ENCODE peak calls at places on chromosomes 12 and 14, in four cellular contexts. One of them, this sample, is unnamed. For H3K4me1 and H3K27me3, the result is how much of the 10 kb centered on the place peaks cover.

GRCh38 chr12:79371226-79371625 is 319.5 kb downstream of the PAWR start:
- DNase-seq in CD8-positive, alpha-beta T cell: no peak
- DNase-seq in gastrocnemius medialis: no peak
- DNase-seq in fibroblast of lung: peak
- DNase-seq in this sample: no peak

GRCh38 chr14:61889914-61890351 is 127.7 kb downstream of the SNAPC1 start:
- DNase-seq in gastrocnemius medialis: no peak
- DNase-seq in fibroblast of lung: no peak
- DNase-seq in CD8-positive, alpha-beta T cell: peak
- DNase-seq in this sample: no peak

GRCh38 chr12:2051700-2052625 is 824 bp upstream of the CACNA1C start:
- DNase-seq in fibroblast of lung: no peak
- DNase-seq in gastrocnemius medialis: no peak
- DNase-seq in CD8-positive, alpha-beta T cell: no peak
- DNase-seq in this sample: peak

GRCh38 chr12:27588786-27589185 is 64.8 kb downstream of the PPFIBP1 start:
- DNase-seq in fibroblast of lung: no peak
- DNase-seq in CD8-positive, alpha-beta T cell: no peak
- DNase-seq in gastrocnemius medialis: no peak
- DNase-seq in this sample: no peak

GRCh38 chr12:87922721-87923120 is 106.5 kb downstream of the C12orf50 start:
- DNase-seq in gastrocnemius medialis: no peak
- DNase-seq in CD8-positive, alpha-beta T cell: no peak
- DNase-seq in fibroblast of lung: no peak
- DNase-seq in this sample: no peak

GRCh38 chr12:124387510-124387855 is 92.6 kb downstream of the RFLNA start:
- DNase-seq in fibroblast of lung: no peak
- DNase-seq in CD8-positive, alpha-beta T cell: no peak
- DNase-seq in gastrocnemius medialis: peak
- DNase-seq in this sample: no peak

GRCh38 chr12:132222096-132222807 is 78.0 kb downstream of the NOC4L start:
- DNase-seq in CD8-positive, alpha-beta T cell: peak
- DNase-seq in gastrocnemius medialis: no peak
- DNase-seq in fibroblast of lung: no peak
- DNase-seq in this sample: peak

GRCh38 chr12:92503029-92503931 is 199.5 kb upstream of the PLEKHG7 start:
- DNase-seq in CD8-positive, alpha-beta T cell: no peak
- DNase-seq in gastrocnemius medialis: no peak
- DNase-seq in fibroblast of lung: no peak
- DNase-seq in this sample: no peak

GRCh38 chr12:41008472-41008871 is 179.6 kb upstream of the PDZRN4 start:
- DNase-seq in CD8-positive, alpha-beta T cell: no peak
- DNase-seq in gastrocnemius medialis: no peak
- DNase-seq in fibroblast of lung: no peak
- DNase-seq in this sample: no peak

GRCh38 chr14:92688434-92689375 is 59.7 kb downstream of the LGMN start:
- DNase-seq in gastrocnemius medialis: no peak
- DNase-seq in fibroblast of lung: no peak
- DNase-seq in CD8-positive, alpha-beta T cell: no peak
- DNase-seq in this sample: no peak

GRCh38 chr14:68140111-68140741 is 320.6 kb downstream of the RAD51B start:
- DNase-seq in gastrocnemius medialis: no peak
- DNase-seq in fibroblast of lung: peak
- DNase-seq in CD8-positive, alpha-beta T cell: no peak
- DNase-seq in this sample: peak

GRCh38 chr14:91867316-91867988 is at the start of gene TC2N:
- DNase-seq in CD8-positive, alpha-beta T cell: peak
- DNase-seq in fibroblast of lung: no peak
- DNase-seq in gastrocnemius medialis: no peak
- DNase-seq in this sample: no peak

GRCh38 chr12:121535150-121536057 is 45.4 kb downstream of the KDM2B start:
- DNase-seq in fibroblast of lung: no peak
- DNase-seq in gastrocnemius medialis: no peak
- DNase-seq in CD8-positive, alpha-beta T cell: no peak
- DNase-seq in this sample: no peak

GRCh38 chr12:121537814-121538698 is 42.8 kb downstream of the KDM2B start:
- DNase-seq in fibroblast of lung: no peak
- DNase-seq in CD8-positive, alpha-beta T cell: peak
- DNase-seq in gastrocnemius medialis: no peak
- DNase-seq in this sample: peak

GRCh38 chr12:121536058-121536928 is 44.5 kb downstream of the KDM2B start:
- DNase-seq in CD8-positive, alpha-beta T cell: peak
- DNase-seq in gastrocnemius medialis: peak
- DNase-seq in fibroblast of lung: peak
- DNase-seq in this sample: peak

GRCh38 chr12:121538699-121539061 is 42.1 kb downstream of the KDM2B start:
- DNase-seq in gastrocnemius medialis: no peak
- DNase-seq in CD8-positive, alpha-beta T cell: no peak
- DNase-seq in fibroblast of lung: peak
- DNase-seq in this sample: no peak

DNA sequence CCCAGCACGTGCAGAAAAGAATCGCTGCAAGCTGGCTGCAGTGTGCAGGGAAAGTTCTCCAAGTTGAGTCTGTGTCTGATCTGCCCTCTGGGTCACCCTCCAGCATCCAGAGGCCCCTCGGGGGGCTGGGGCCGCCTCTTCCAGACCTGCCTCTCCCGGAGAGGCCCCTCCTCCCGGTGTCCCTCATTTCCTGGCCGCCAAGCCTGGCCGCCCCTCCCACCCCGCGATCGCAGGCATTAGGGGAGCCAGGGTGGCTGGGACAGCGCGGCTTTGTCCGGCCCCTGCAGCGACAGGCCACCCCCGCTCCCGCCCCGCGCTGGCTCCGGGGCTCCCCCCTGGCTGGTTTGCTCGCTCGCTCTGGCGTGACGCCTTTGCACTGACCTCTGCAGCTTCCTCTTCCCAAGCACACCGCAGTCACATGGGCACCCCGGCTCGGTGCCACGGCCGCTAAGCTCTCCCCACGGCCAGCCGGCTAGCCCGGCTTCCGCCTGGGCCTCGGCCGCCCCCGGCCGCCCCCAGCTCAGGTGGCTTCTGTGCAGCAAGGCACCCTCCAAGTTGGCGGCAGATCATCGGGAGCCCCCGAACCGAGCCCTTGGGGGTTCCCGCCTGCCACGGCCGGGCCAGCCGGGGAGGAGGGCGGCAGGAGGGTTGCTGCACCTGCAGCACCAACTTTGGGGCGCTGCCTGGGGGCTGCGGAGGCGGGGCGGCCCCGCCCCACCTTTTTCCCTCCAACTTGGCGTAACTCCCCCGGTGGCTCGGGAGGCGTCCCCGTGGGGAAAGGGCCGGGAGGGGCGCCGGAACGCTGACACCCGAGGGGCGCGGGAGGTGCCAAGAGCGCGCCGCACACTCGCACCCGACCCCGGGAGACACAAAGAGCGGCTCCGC is 43.7 kb downstream of the KDM2B start:
- DNase-seq in fibroblast of lung: peak
- DNase-seq in gastrocnemius medialis: peak
- DNase-seq in CD8-positive, alpha-beta T cell: peak
- DNase-seq in this sample: peak
- H3K4me1 ChIP-seq in fibroblast of lung: under half
- H3K4me1 ChIP-seq in gastrocnemius medialis: under half
- H3K4me1 ChIP-seq in CD8-positive, alpha-beta T cell: under half
- H3K4me1 ChIP-seq in this sample: under half

GRCh38 chr12:29728033-29728432 is 55.7 kb downstream of the TMTC1 start:
- DNase-seq in gastrocnemius medialis: peak
- DNase-seq in fibroblast of lung: no peak
- DNase-seq in CD8-positive, alpha-beta T cell: no peak
- DNase-seq in this sample: no peak
- H3K27ac ChIP-seq in gastrocnemius medialis: peak
- H3K27ac ChIP-seq in fibroblast of lung: no peak
- H3K27ac ChIP-seq in CD8-positive, alpha-beta T cell: no peak
- H3K27ac ChIP-seq in this sample: no peak

GRCh38 chr12:57211791-57212700 is 4.5 kb upstream of the NXPH4 start:
- DNase-seq in gastrocnemius medialis: no peak
- DNase-seq in fibroblast of lung: no peak
- DNase-seq in CD8-positive, alpha-beta T cell: no peak
- DNase-seq in this sample: no peak
- H3K27me3 ChIP-seq in gastrocnemius medialis: under half
- H3K27me3 ChIP-seq in fibroblast of lung: under half
- H3K27me3 ChIP-seq in CD8-positive, alpha-beta T cell: under half
- H3K27me3 ChIP-seq in this sample: under half

DNA sequence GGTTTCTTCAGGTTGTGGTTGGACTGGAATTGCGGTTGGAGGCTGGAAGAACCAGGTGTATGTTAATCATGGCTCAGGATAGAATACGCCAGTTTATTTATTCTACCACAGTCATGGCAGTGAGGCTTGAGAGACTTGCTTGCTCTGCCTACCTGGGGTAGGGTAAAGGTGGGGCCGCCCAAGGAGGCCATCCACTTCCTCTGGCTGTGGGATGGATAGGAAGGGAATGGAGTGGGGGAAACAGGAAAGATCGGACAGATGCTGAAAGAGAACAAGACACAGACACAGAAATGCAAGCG is 8.1 kb downstream of the SHMT2 start:
- DNase-seq in gastrocnemius medialis: no peak
- DNase-seq in fibroblast of lung: no peak
- DNase-seq in CD8-positive, alpha-beta T cell: no peak
- DNase-seq in this sample: no peak
- H3K4me1 ChIP-seq in gastrocnemius medialis: under half
- H3K4me1 ChIP-seq in fibroblast of lung: under half
- H3K4me1 ChIP-seq in CD8-positive, alpha-beta T cell: half or more
- H3K4me1 ChIP-seq in this sample: under half

GRCh38 chr12:46209165-46209564 is 59.7 kb downstream of the SLC38A1 start:
- DNase-seq in gastrocnemius medialis: no peak
- DNase-seq in CD8-positive, alpha-beta T cell: no peak
- DNase-seq in fibroblast of lung: peak
- DNase-seq in this sample: no peak
- H3K27ac ChIP-seq in gastrocnemius medialis: peak
- H3K27ac ChIP-seq in CD8-positive, alpha-beta T cell: peak
- H3K27ac ChIP-seq in fibroblast of lung: no peak
- H3K27ac ChIP-seq in this sample: no peak

GRCh38 chr14:101192661-101193000 is 289.1 kb upstream of the RTL1 start:
- DNase-seq in CD8-positive, alpha-beta T cell: no peak
- DNase-seq in gastrocnemius medialis: no peak
- DNase-seq in fibroblast of lung: no peak
- DNase-seq in this sample: no peak
- H3K27me3 ChIP-seq in CD8-positive, alpha-beta T cell: under half
- H3K27me3 ChIP-seq in gastrocnemius medialis: under half
- H3K27me3 ChIP-seq in fibroblast of lung: under half
- H3K27me3 ChIP-seq in this sample: under half

GRCh38 chr14:50092006-50092555 is 24.3 kb downstream of the VCPKMT start:
- DNase-seq in gastrocnemius medialis: no peak
- DNase-seq in CD8-positive, alpha-beta T cell: no peak
- DNase-seq in fibroblast of lung: no peak
- DNase-seq in this sample: no peak
- H3K4me1 ChIP-seq in gastrocnemius medialis: under half
- H3K4me1 ChIP-seq in CD8-positive, alpha-beta T cell: half or more
- H3K4me1 ChIP-seq in fibroblast of lung: under half
- H3K4me1 ChIP-seq in this sample: under half

GRCh38 chr14:103623883-103624482 is 5.0 kb upstream of the KLC1 start:
- DNase-seq in fibroblast of lung: no peak
- DNase-seq in gastrocnemius medialis: no peak
- DNase-seq in CD8-positive, alpha-beta T cell: no peak
- DNase-seq in this sample: no peak
- H3K27ac ChIP-seq in fibroblast of lung: peak
- H3K27ac ChIP-seq in gastrocnemius medialis: peak
- H3K27ac ChIP-seq in CD8-positive, alpha-beta T cell: no peak
- H3K27ac ChIP-seq in this sample: no peak

DNA sequence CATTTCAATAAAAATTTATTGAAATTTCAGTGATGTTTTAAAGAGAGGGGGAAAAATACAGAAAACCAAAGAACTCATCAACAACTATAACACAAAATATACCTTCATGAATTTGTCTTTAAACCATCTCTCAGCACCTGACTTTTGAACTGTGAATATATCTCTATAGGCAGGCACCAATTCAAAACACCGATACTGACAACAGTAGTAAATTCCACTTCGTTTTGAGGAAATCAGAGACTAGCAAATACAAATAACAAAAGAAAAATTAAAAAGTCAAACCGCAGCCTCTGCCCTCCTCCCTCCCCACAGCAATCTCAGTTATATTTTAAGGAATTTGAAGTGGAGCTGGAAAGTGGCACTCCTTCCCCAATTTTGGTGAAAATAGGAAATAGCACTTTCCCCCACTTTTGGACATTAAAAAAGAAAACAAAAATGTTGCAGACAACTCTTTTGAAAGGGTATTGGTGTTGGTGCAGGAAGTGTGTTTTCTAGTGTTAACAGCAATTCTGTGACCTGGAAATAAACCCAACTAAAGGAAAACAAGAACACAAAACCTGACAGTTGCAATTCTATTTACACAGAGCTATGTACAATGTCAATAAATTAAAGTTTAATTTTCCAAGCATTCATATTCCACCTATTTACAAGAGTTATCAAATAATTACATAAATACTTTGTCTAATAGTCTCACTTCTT is 13.6 kb downstream of the TBX3 start:
- DNase-seq in CD8-positive, alpha-beta T cell: no peak
- DNase-seq in gastrocnemius medialis: no peak
- DNase-seq in fibroblast of lung: no peak
- DNase-seq in this sample: no peak
- H3K27me3 ChIP-seq in CD8-positive, alpha-beta T cell: under half
- H3K27me3 ChIP-seq in gastrocnemius medialis: under half
- H3K27me3 ChIP-seq in fibroblast of lung: under half
- H3K27me3 ChIP-seq in this sample: under half

GRCh38 chr12:768434-768833 is 16.1 kb downstream of the WNK1 start:
- DNase-seq in gastrocnemius medialis: no peak
- DNase-seq in CD8-positive, alpha-beta T cell: no peak
- DNase-seq in fibroblast of lung: no peak
- DNase-seq in this sample: no peak
- H3K4me1 ChIP-seq in gastrocnemius medialis: under half
- H3K4me1 ChIP-seq in CD8-positive, alpha-beta T cell: under half
- H3K4me1 ChIP-seq in fibroblast of lung: under half
- H3K4me1 ChIP-seq in this sample: under half